ENCODE peak calls at places on chromosome 14, in five cellular contexts. F is SK-N-SH, I is pons, U is mucosa of gallbladder, E is posterior vena cava. Q is an unnamed sample.

GRCh38 chr14:98984719-98985041 is 287.3 kb downstream of the BCL11B start:
- DNase-seq in I (no peak), F (no peak), E (no peak), U (peak), Q (no peak)

GRCh38 chr14:69636051-69636639 is 24.7 kb downstream of the SUSD6 start:
- DNase-seq in U (no peak), F (no peak), I (no peak), E (no peak), Q (no peak)

GRCh38 chr14:65704412-65704811 is 291.9 kb downstream of the FUT8 start:
- DNase-seq in F (no peak), U (no peak), E (no peak), I (no peak), Q (no peak)

GRCh38 chr14:55291480-55292081 is 20.4 kb downstream of the FBXO34 start:
- DNase-seq in E (no peak), U (no peak), I (no peak), F (no peak), Q (no peak)

GRCh38 chr14:53231166-53231565 is 78.0 kb upstream of the DDHD1 start:
- DNase-seq in E (no peak), F (no peak), I (no peak), U (no peak), Q (no peak)

GRCh38 chr14:64673748-64674147 is 30.5 kb upstream of the PLEKHG3 start:
- DNase-seq in F (no peak), E (no peak), I (no peak), U (no peak), Q (no peak)

GRCh38 chr14:104754213-104754851 is 1.4 kb downstream of the SIVA1 start:
- DNase-seq in F (no peak), U (no peak), E (no peak), I (no peak), Q (no peak)

GRCh38 chr14:35250319-35250718 is 41.9 kb upstream of the PSMA6 start:
- DNase-seq in I (no peak), U (no peak), F (no peak), E (no peak), Q (no peak)

GRCh38 chr14:99265571-99265970 is 6.4 kb downstream of the BCL11B start:
- DNase-seq in I (no peak), U (no peak), F (no peak), E (no peak), Q (no peak)

GRCh38 chr14:90562652-90563051 is 165.8 kb downstream of the CALM1 start:
- DNase-seq in I (no peak), F (no peak), E (no peak), U (no peak), Q (no peak)

GRCh38 chr14:61196792-61197191 is 84.3 kb downstream of the TMEM30B start:
- DNase-seq in E (no peak), I (no peak), F (no peak), U (no peak), Q (no peak)

GRCh38 chr14:34692348-34692747 is 22.0 kb downstream of the CFL2 start:
- DNase-seq in E (no peak), U (no peak), I (no peak), F (no peak), Q (no peak)

GRCh38 chr14:94021001-94021400 is 5.1 kb upstream of the OTUB2 start:
- DNase-seq in I (no peak), F (no peak), E (no peak), U (no peak), Q (no peak)

GRCh38 chr14:78071016-78071549 is 99.1 kb upstream of the NRXN3 start:
- DNase-seq in F (no peak), E (no peak), U (no peak), I (no peak), Q (no peak)

GRCh38 chr14:52888159-52888558 is 62.7 kb downstream of the FERMT2 start:
- DNase-seq in F (no peak), E (no peak), U (no peak), I (no peak), Q (no peak)

GRCh38 chr14:101893759-101894158 is 70.6 kb upstream of the DYNC1H1 start:
- DNase-seq in U (no peak), F (no peak), E (no peak), I (no peak), Q (no peak)

GRCh38 chr14:105470163-105470811 is 4.3 kb upstream of the CRIP2 start:
- DNase-seq in I (no peak), E (no peak), U (no peak), F (no peak), Q (no peak)

GRCh38 chr14:22106700-22107697 is 433.4 kb upstream of the OR4E1 start:
- DNase-seq in E (no peak), F (no peak), I (no peak), U (no peak), Q (no peak)

GRCh38 chr14:79294506-79294905 is 916.8 kb downstream of the DIO2 start:
- DNase-seq in F (no peak), E (no peak), U (no peak), I (no peak), Q (no peak)

GRCh38 chr14:59688224-59689170 is 111.9 kb upstream of the CCDC175 start:
- DNase-seq in U (peak), I (peak), F (peak), E (no peak), Q (no peak)

GRCh38 chr14:64294672-64295413 is 672 bp upstream of the ESR2 start:
- DNase-seq in U (peak), E (peak), I (peak), F (peak), Q (peak)

GRCh38 chr14:69685716-69686115 is 74.3 kb downstream of the SUSD6 start:
- DNase-seq in U (no peak), E (peak), F (no peak), I (peak), Q (no peak)

GRCh38 chr14:58969951-58970751 is 218.3 kb upstream of the DAAM1 start:
- DNase-seq in U (no peak), E (no peak), I (no peak), F (no peak), Q (no peak)

GRCh38 chr14:93115069-93115919 is 431 bp downstream of the ITPK1 start:
- DNase-seq in E (peak), I (peak), F (peak), U (peak), Q (peak)

GRCh38 chr14:91409991-91410401 is 7.6 kb downstream of the CCDC88C start:
- DNase-seq in U (no peak), E (no peak), F (no peak), I (no peak), Q (no peak)

GRCh38 chr14:105124837-105125222 is 43.7 kb downstream of the JAG2 start:
- DNase-seq in E (peak), I (no peak), F (no peak), U (no peak), Q (no peak)

GRCh38 chr14:99036594-99037293 is 235.3 kb downstream of the BCL11B start:
- DNase-seq in F (no peak), E (no peak), U (no peak), I (peak), Q (no peak)

GRCh38 chr14:101754893-101755292 is 6.6 kb upstream of the PPP2R5C start:
- DNase-seq in E (no peak), U (no peak), F (no peak), I (no peak), Q (no peak)

GRCh38 chr14:75198291-75198933 is 22.0 kb upstream of the TMED10 start:
- DNase-seq in E (no peak), I (peak), F (peak), U (no peak), Q (peak)

GRCh38 chr14:103694572-103695026 is 20.7 kb downstream of the XRCC3 start:
- DNase-seq in U (no peak), E (peak), F (no peak), I (no peak), Q (no peak)

GRCh38 chr14:22908601-22909000 is 10.3 kb downstream of the RBM23 start:
- DNase-seq in E (no peak), F (no peak), I (no peak), U (no peak), Q (no peak)